ENCODE peak calls at places on chromosomes 1 and 21, in six cellular contexts. S is SK-N-MC, H is prostate gland, X is endothelial cell of umbilical vein, E is transverse colon, C is esophagus muscularis mucosa. Z is an unnamed sample.

GRCh38 chr1:183806086-183806485 is 1.2 kb downstream of the RGL1 start:
- DNase-seq in S (no peak), H (no peak), X (peak; percentile 51), E (no peak), C (no peak), Z (no peak)

GRCh38 chr1:118821801-118822200 is 166.3 kb downstream of the TBX15 start:
- DNase-seq in S (no peak), H (no peak), X (no peak), E (no peak), C (no peak), Z (no peak)

GRCh38 chr1:198234511-198235251 is 77.9 kb downstream of the NEK7 start:
- DNase-seq in S (no peak), H (no peak), X (peak; percentile 66), E (no peak), C (no peak), Z (no peak)

GRCh38 chr1:22231068-22231593 is 88.2 kb upstream of the WNT4 start:
- DNase-seq in S (no peak), H (no peak), X (no peak), E (no peak), C (no peak), Z (no peak)

GRCh38 chr1:32962248-32962896 is 2.2 kb downstream of the RNF19B start:
- DNase-seq in S (no peak), H (no peak), X (peak; percentile 41), E (no peak), C (no peak), Z (no peak)

GRCh38 chr1:1120096-1120495 is 4.2 kb upstream of the C1orf159 start:
- DNase-seq in S (no peak), H (no peak), X (no peak), E (peak; percentile 7), C (no peak), Z (no peak)

GRCh38 chr1:165456861-165457260 is 11.9 kb upstream of the RXRG start:
- DNase-seq in S (no peak), H (no peak), X (no peak), E (no peak), C (peak; percentile 86), Z (no peak)

GRCh38 chr1:162616848-162617247 is 15.4 kb upstream of the DDR2 start:
- DNase-seq in S (no peak), H (no peak), X (no peak), E (no peak), C (no peak), Z (no peak)

GRCh38 chr1:228839656-228840055 is 104.4 kb downstream of the RHOU start:
- DNase-seq in S (no peak), H (no peak), X (no peak), E (no peak), C (no peak), Z (no peak)

GRCh38 chr1:67472056-67472455 is 41.9 kb upstream of the SERBP1 start:
- DNase-seq in S (no peak), H (peak; percentile 34), X (no peak), E (no peak), C (no peak), Z (no peak)

GRCh38 chr1:19765623-19766022 is 34.1 kb downstream of the TMCO4 start:
- DNase-seq in S (peak; percentile 28), H (no peak), X (peak; percentile 94), E (no peak), C (no peak), Z (no peak)

GRCh38 chr1:178393370-178393769 is 103.4 kb downstream of the CLEC20A start:
- DNase-seq in S (no peak), H (no peak), X (no peak), E (no peak), C (no peak), Z (no peak)

GRCh38 chr1:6614019-6614952 is 755 bp downstream of the PHF13 start:
- DNase-seq in S (no peak), H (peak; percentile 56), X (peak; percentile 19), E (peak; percentile 64), C (no peak), Z (no peak)

GRCh38 chr1:1240822-1241587 is 5.5 kb downstream of the C1QTNF12 start:
- DNase-seq in S (no peak), H (no peak), X (no peak), E (no peak), C (no peak), Z (no peak)

GRCh38 chr1:230735447-230735846 is 11.7 kb upstream of the CAPN9 start:
- DNase-seq in S (no peak), H (no peak), X (no peak), E (peak; percentile 41), C (no peak), Z (no peak)

GRCh38 chr1:1213153-1213918 is 617 bp downstream of the TNFRSF4 start:
- DNase-seq in S (no peak), H (no peak), X (no peak), E (peak; percentile 71), C (no peak), Z (no peak)

GRCh38 chr1:35559317-35559944 is 1.8 kb downstream of the NCDN start:
- DNase-seq in S (no peak), H (no peak), X (no peak), E (no peak), C (no peak), Z (no peak)

GRCh38 chr1:203268901-203269653 is 36.2 kb upstream of the BTG2 start:
- DNase-seq in S (peak; percentile 47), H (peak; percentile 60), X (peak; percentile 68), E (no peak), C (peak; percentile 91), Z (peak; percentile 69)

GRCh38 chr1:24641646-24642151 is 1.4 kb upstream of the SRRM1 start:
- DNase-seq in S (no peak), H (peak; percentile 21), X (peak; percentile 28), E (peak; percentile 43), C (peak; percentile 91), Z (no peak)

GRCh38 chr1:76074321-76075187 is at the start of gene ST6GALNAC3:
- DNase-seq in S (no peak), H (peak; percentile 52), X (peak; percentile 79), E (peak; percentile 81), C (peak; percentile 96), Z (no peak)

GRCh38 chr1:200133123-200133522 is 105.6 kb downstream of the NR5A2 start:
- DNase-seq in S (no peak), H (no peak), X (no peak), E (no peak), C (no peak), Z (no peak)

GRCh38 chr21:43315244-43316137 is 111.4 kb downstream of the SIK1 start:
- DNase-seq in S (no peak), H (no peak), X (no peak), E (no peak), C (no peak), Z (no peak)

GRCh38 chr1:183281039-183281438 is 95.0 kb downstream of the LAMC2 start:
- DNase-seq in S (no peak), H (no peak), X (no peak), E (peak; percentile 34), C (no peak), Z (no peak)

GRCh38 chr1:39081266-39082139 is 55.4 kb downstream of the NDUFS5 start:
- DNase-seq in S (no peak), H (no peak), X (no peak), E (peak; percentile 27), C (no peak), Z (no peak)

GRCh38 chr21:38223893-38224540 is 32.8 kb upstream of the KCNJ15 start:
- DNase-seq in S (no peak), H (no peak), X (no peak), E (no peak), C (peak; percentile 42), Z (no peak)
- H3K9me3 ChIP-seq in S (peaks cover 2% of the 10 kb centered on the region), H (no peaks in the 10 kb centered on the region), X (peaks cover 3% of the 10 kb centered on the region), E (peaks cover 30% of the 10 kb centered on the region), C (peaks cover 40% of the 10 kb centered on the region), Z (peaks cover 4% of the 10 kb centered on the region)

DNA sequence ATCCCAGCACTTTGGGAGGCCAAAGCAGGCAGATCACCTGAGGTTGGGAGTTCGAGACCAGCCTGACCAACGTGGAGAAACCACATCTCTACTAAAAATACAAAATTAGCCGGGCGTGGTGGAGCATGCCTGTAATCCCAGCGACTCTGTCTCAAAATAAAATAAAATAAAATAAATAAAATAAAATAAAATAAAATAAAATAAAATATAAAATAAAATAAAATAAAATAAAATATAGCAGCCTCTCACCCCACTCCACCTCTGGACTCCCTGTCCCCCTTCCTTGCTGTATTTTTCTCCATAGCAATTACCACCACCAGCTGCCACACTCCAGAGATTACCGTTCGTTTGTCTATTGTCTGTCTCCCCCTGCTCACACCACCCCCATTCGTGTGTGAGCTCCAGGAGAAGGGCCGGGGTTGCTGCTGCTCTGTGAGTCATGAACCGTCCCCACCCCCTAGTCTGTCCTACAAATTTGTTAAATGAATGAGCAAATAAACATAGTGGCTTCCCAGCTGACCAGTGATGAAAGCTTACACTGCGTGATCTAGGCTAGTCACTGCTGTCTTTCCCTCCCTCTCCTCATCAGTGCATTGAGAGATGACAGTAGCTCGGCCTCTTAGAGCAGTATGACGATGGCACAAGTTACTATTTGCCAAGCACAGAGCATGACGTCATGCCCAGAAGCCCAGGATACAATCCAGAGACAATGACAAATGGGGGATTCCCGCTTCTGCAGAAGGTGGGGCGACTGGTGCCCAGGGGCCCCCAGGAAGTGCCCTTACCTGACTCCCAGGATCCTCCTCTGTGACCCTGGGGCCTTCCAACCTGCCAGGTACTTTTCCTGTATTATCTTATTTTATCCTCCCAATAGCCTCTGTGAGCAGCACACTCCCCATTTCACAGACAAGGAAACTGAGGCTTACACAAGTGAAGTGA is 8.3 kb upstream of the EPHA2 start:
- DNase-seq in S (no peak), H (no peak), X (peak; percentile 88), E (no peak), C (no peak), Z (peak; percentile 96)
- TF ChIP-seq POLR2AphosphoS5 in S (no peak), H (peak; percentile 47), X (peak; percentile 35), E (peak; percentile 12), C (peak; percentile 14), Z (no peak)

GRCh38 chr1:239311331-239311730 is 75.0 kb upstream of the CHRM3 start:
- DNase-seq in S (no peak), H (no peak), X (no peak), E (no peak), C (no peak), Z (no peak)
- H3K9me3 ChIP-seq in S (no peaks in the 10 kb centered on the region), H (no peaks in the 10 kb centered on the region), X (peaks cover 2% of the 10 kb centered on the region), E (no peaks in the 10 kb centered on the region), C (no peaks in the 10 kb centered on the region), Z (no peaks in the 10 kb centered on the region)

GRCh38 chr1:43600033-43601020 is 49.6 kb upstream of the KDM4A start:
- DNase-seq in S (no peak), H (no peak), X (no peak), E (no peak), C (no peak), Z (no peak)

GRCh38 chr1:43597721-43598120 is 52.2 kb upstream of the KDM4A start:
- DNase-seq in S (no peak), H (no peak), X (no peak), E (no peak), C (no peak), Z (no peak)

GRCh38 chr1:43596579-43596978 is 53.4 kb upstream of the KDM4A start:
- DNase-seq in S (no peak), H (no peak), X (no peak), E (no peak), C (no peak), Z (no peak)

GRCh38 chr1:43598622-43599021 is 51.3 kb upstream of the KDM4A start:
- DNase-seq in S (no peak), H (no peak), X (no peak), E (no peak), C (no peak), Z (no peak)

DNA sequence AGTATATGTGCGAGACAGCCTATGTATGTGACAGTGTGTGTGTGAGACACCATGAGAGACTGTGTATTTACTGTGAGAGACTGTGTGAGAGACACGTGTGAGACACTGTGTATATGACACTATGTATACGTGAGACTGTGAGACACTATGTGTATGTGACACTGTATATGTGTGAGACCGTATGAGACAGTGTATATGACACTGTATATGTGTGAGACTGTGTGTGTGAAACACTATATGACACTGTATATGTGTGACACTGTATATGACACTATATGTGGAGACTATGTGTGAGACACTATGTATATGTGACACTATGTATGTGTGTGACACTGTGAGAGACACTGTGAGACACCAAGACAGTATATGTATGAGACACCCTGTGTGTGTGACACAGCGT is 52.9 kb upstream of the KDM4A start:
- DNase-seq in S (no peak), H (no peak), X (no peak), E (no peak), C (no peak), Z (no peak)
- TF ChIP-seq POLR2AphosphoS5 in S (no peak), H (no peak), X (no peak), E (no peak), C (no peak), Z (no peak)

Z was measured in Panc1.